ENCODE peak calls at places on chromosomes 13 and 19, in six cellular contexts. One of them, this sample, is unnamed.

GRCh38 chr19:18322318-18322758 is 538 bp downstream of the LSM4 start:
- DNase-seq in renal cortical epithelial cell: peak; percentile 50
- DNase-seq in GOT3: no peak
- DNase-seq in fibroblast of the conjunctiva: peak; percentile 50
- DNase-seq in anterior cingulate cortex: no peak
- DNase-seq in NCI-H446 treated with DMSO at 0.1 percent for 48 hours: no peak
- DNase-seq in this sample: peak; percentile 58

GRCh38 chr13:58476176-58476575 is 844.6 kb downstream of the PCDH17 start:
- DNase-seq in renal cortical epithelial cell: no peak
- DNase-seq in GOT3: no peak
- DNase-seq in fibroblast of the conjunctiva: no peak
- DNase-seq in anterior cingulate cortex: no peak
- DNase-seq in NCI-H446 treated with DMSO at 0.1 percent for 48 hours: peak; percentile 9
- DNase-seq in this sample: no peak

GRCh38 chr19:2782357-2782935 is 627 bp downstream of the SGTA start:
- DNase-seq in renal cortical epithelial cell: no peak
- DNase-seq in GOT3: no peak
- DNase-seq in fibroblast of the conjunctiva: no peak
- DNase-seq in anterior cingulate cortex: no peak
- DNase-seq in NCI-H446 treated with DMSO at 0.1 percent for 48 hours: no peak
- DNase-seq in this sample: no peak

GRCh38 chr13:72504026-72504925 is 223.2 kb downstream of the MZT1 start:
- DNase-seq in renal cortical epithelial cell: peak; percentile 25
- DNase-seq in GOT3: no peak
- DNase-seq in fibroblast of the conjunctiva: no peak
- DNase-seq in anterior cingulate cortex: no peak
- DNase-seq in NCI-H446 treated with DMSO at 0.1 percent for 48 hours: peak; percentile 64
- DNase-seq in this sample: peak; percentile 93

GRCh38 chr19:7986321-7987083 is 18.9 kb downstream of the ELAVL1 start:
- DNase-seq in renal cortical epithelial cell: peak; percentile 90
- DNase-seq in GOT3: no peak
- DNase-seq in fibroblast of the conjunctiva: no peak
- DNase-seq in anterior cingulate cortex: no peak
- DNase-seq in NCI-H446 treated with DMSO at 0.1 percent for 48 hours: no peak
- DNase-seq in this sample: peak; percentile 71

GRCh38 chr13:99342723-99343315 is 35.6 kb upstream of the GPR183 start:
- DNase-seq in renal cortical epithelial cell: no peak
- DNase-seq in GOT3: no peak
- DNase-seq in fibroblast of the conjunctiva: no peak
- DNase-seq in anterior cingulate cortex: no peak
- DNase-seq in NCI-H446 treated with DMSO at 0.1 percent for 48 hours: no peak
- DNase-seq in this sample: no peak

GRCh38 chr19:34393629-34394028 is 10.6 kb upstream of the PDCD2L start:
- DNase-seq in renal cortical epithelial cell: no peak
- DNase-seq in GOT3: no peak
- DNase-seq in fibroblast of the conjunctiva: no peak
- DNase-seq in anterior cingulate cortex: no peak
- DNase-seq in NCI-H446 treated with DMSO at 0.1 percent for 48 hours: no peak
- DNase-seq in this sample: no peak

GRCh38 chr13:111126509-111126908 is 11.4 kb downstream of the ARHGEF7 start:
- DNase-seq in renal cortical epithelial cell: no peak
- DNase-seq in GOT3: no peak
- DNase-seq in fibroblast of the conjunctiva: no peak
- DNase-seq in anterior cingulate cortex: no peak
- DNase-seq in NCI-H446 treated with DMSO at 0.1 percent for 48 hours: no peak
- DNase-seq in this sample: no peak

GRCh38 chr19:30666301-30666803 is 294.2 kb downstream of the ZNF536 start:
- DNase-seq in renal cortical epithelial cell: no peak
- DNase-seq in GOT3: no peak
- DNase-seq in fibroblast of the conjunctiva: no peak
- DNase-seq in anterior cingulate cortex: peak; percentile 17
- DNase-seq in NCI-H446 treated with DMSO at 0.1 percent for 48 hours: no peak
- DNase-seq in this sample: peak; percentile 38

GRCh38 chr19:5452594-5453565 is 2.3 kb upstream of the ZNRF4 start:
- DNase-seq in renal cortical epithelial cell: no peak
- DNase-seq in GOT3: no peak
- DNase-seq in fibroblast of the conjunctiva: no peak
- DNase-seq in anterior cingulate cortex: no peak
- DNase-seq in NCI-H446 treated with DMSO at 0.1 percent for 48 hours: peak; percentile 99
- DNase-seq in this sample: peak; percentile 11

GRCh38 chr13:69292789-69293425 is 814.7 kb upstream of the ATXN8OS start:
- DNase-seq in renal cortical epithelial cell: no peak
- DNase-seq in GOT3: no peak
- DNase-seq in fibroblast of the conjunctiva: no peak
- DNase-seq in anterior cingulate cortex: no peak
- DNase-seq in NCI-H446 treated with DMSO at 0.1 percent for 48 hours: no peak
- DNase-seq in this sample: no peak

GRCh38 chr13:74316531-74316930 is 182.3 kb upstream of the KLF12 start:
- DNase-seq in renal cortical epithelial cell: peak; percentile 33
- DNase-seq in GOT3: no peak
- DNase-seq in fibroblast of the conjunctiva: no peak
- DNase-seq in anterior cingulate cortex: no peak
- DNase-seq in NCI-H446 treated with DMSO at 0.1 percent for 48 hours: no peak
- DNase-seq in this sample: no peak

GRCh38 chr19:38892841-38893240 is 6.6 kb downstream of the SIRT2 start:
- DNase-seq in renal cortical epithelial cell: no peak
- DNase-seq in GOT3: no peak
- DNase-seq in fibroblast of the conjunctiva: no peak
- DNase-seq in anterior cingulate cortex: no peak
- DNase-seq in NCI-H446 treated with DMSO at 0.1 percent for 48 hours: no peak
- DNase-seq in this sample: no peak

GRCh38 chr19:38733493-38734175 is 10.6 kb downstream of the CAPN12 start:
- DNase-seq in renal cortical epithelial cell: no peak
- DNase-seq in GOT3: no peak
- DNase-seq in fibroblast of the conjunctiva: no peak
- DNase-seq in anterior cingulate cortex: no peak
- DNase-seq in NCI-H446 treated with DMSO at 0.1 percent for 48 hours: no peak
- DNase-seq in this sample: no peak

GRCh38 chr19:13813147-13813546 is 17.9 kb downstream of the ZSWIM4 start:
- DNase-seq in renal cortical epithelial cell: no peak
- DNase-seq in GOT3: no peak
- DNase-seq in fibroblast of the conjunctiva: no peak
- DNase-seq in anterior cingulate cortex: no peak
- DNase-seq in NCI-H446 treated with DMSO at 0.1 percent for 48 hours: no peak
- DNase-seq in this sample: no peak

GRCh38 chr13:48993150-48993549 is 17.4 kb downstream of the FNDC3A start:
- DNase-seq in renal cortical epithelial cell: no peak
- DNase-seq in GOT3: no peak
- DNase-seq in fibroblast of the conjunctiva: no peak
- DNase-seq in anterior cingulate cortex: no peak
- DNase-seq in NCI-H446 treated with DMSO at 0.1 percent for 48 hours: no peak
- DNase-seq in this sample: no peak

GRCh38 chr19:51783373-51783772 is 11.6 kb upstream of the FPR3 start:
- DNase-seq in renal cortical epithelial cell: no peak
- DNase-seq in GOT3: no peak
- DNase-seq in fibroblast of the conjunctiva: no peak
- DNase-seq in anterior cingulate cortex: no peak
- DNase-seq in NCI-H446 treated with DMSO at 0.1 percent for 48 hours: no peak
- DNase-seq in this sample: peak; percentile 36

GRCh38 chr13:75736132-75736531 is 100.0 kb downstream of the LMO7 start:
- DNase-seq in renal cortical epithelial cell: no peak
- DNase-seq in GOT3: no peak
- DNase-seq in fibroblast of the conjunctiva: peak; percentile 12
- DNase-seq in anterior cingulate cortex: no peak
- DNase-seq in NCI-H446 treated with DMSO at 0.1 percent for 48 hours: no peak
- DNase-seq in this sample: no peak

GRCh38 chr13:110008816-110009215 is 222.4 kb upstream of the IRS2 start:
- DNase-seq in renal cortical epithelial cell: peak; percentile 78
- DNase-seq in GOT3: no peak
- DNase-seq in fibroblast of the conjunctiva: no peak
- DNase-seq in anterior cingulate cortex: no peak
- DNase-seq in NCI-H446 treated with DMSO at 0.1 percent for 48 hours: no peak
- DNase-seq in this sample: peak; percentile 83

GRCh38 chr19:55220525-55220924 is 8.0 kb downstream of the TMEM86B start:
- DNase-seq in renal cortical epithelial cell: no peak
- DNase-seq in GOT3: no peak
- DNase-seq in fibroblast of the conjunctiva: no peak
- DNase-seq in anterior cingulate cortex: no peak
- DNase-seq in NCI-H446 treated with DMSO at 0.1 percent for 48 hours: no peak
- DNase-seq in this sample: peak; percentile 39

GRCh38 chr13:98775844-98776598 is 23.5 kb upstream of the SLC15A1 start:
- DNase-seq in renal cortical epithelial cell: peak; percentile 79
- DNase-seq in GOT3: no peak
- DNase-seq in fibroblast of the conjunctiva: no peak
- DNase-seq in anterior cingulate cortex: no peak
- DNase-seq in NCI-H446 treated with DMSO at 0.1 percent for 48 hours: no peak
- DNase-seq in this sample: peak; percentile 80

GRCh38 chr19:2231621-2232221 is 4.4 kb downstream of the PLEKHJ1 start:
- DNase-seq in renal cortical epithelial cell: no peak
- DNase-seq in GOT3: no peak
- DNase-seq in fibroblast of the conjunctiva: no peak
- DNase-seq in anterior cingulate cortex: no peak
- DNase-seq in NCI-H446 treated with DMSO at 0.1 percent for 48 hours: no peak
- DNase-seq in this sample: no peak

GRCh38 chr13:92769064-92769463 is 457.5 kb upstream of the GPC6 start:
- DNase-seq in renal cortical epithelial cell: peak; percentile 7
- DNase-seq in GOT3: no peak
- DNase-seq in fibroblast of the conjunctiva: peak; percentile 75
- DNase-seq in anterior cingulate cortex: no peak
- DNase-seq in NCI-H446 treated with DMSO at 0.1 percent for 48 hours: no peak
- DNase-seq in this sample: no peak

GRCh38 chr19:19546751-19547162 is 8.7 kb downstream of the CILP2 start:
- DNase-seq in renal cortical epithelial cell: no peak
- DNase-seq in GOT3: no peak
- DNase-seq in fibroblast of the conjunctiva: no peak
- DNase-seq in anterior cingulate cortex: no peak
- DNase-seq in NCI-H446 treated with DMSO at 0.1 percent for 48 hours: no peak
- DNase-seq in this sample: no peak

GRCh38 chr19:55440411-55441105 is 2.5 kb downstream of the SHISA7 start:
- DNase-seq in renal cortical epithelial cell: no peak
- DNase-seq in GOT3: no peak
- DNase-seq in fibroblast of the conjunctiva: no peak
- DNase-seq in anterior cingulate cortex: no peak
- DNase-seq in NCI-H446 treated with DMSO at 0.1 percent for 48 hours: no peak
- DNase-seq in this sample: no peak

GRCh38 chr19:45299719-45300118 is 23.0 kb downstream of the CKM start:
- DNase-seq in renal cortical epithelial cell: no peak
- DNase-seq in GOT3: no peak
- DNase-seq in fibroblast of the conjunctiva: no peak
- DNase-seq in anterior cingulate cortex: no peak
- DNase-seq in NCI-H446 treated with DMSO at 0.1 percent for 48 hours: no peak
- DNase-seq in this sample: no peak

GRCh38 chr19:15544283-15544682 is 36.0 kb downstream of the CYP4F22 start:
- DNase-seq in renal cortical epithelial cell: no peak
- DNase-seq in GOT3: no peak
- DNase-seq in fibroblast of the conjunctiva: no peak
- DNase-seq in anterior cingulate cortex: no peak
- DNase-seq in NCI-H446 treated with DMSO at 0.1 percent for 48 hours: no peak
- DNase-seq in this sample: no peak

GRCh38 chr13:61358599-61358998 is 57.0 kb downstream of the PCDH20 start:
- DNase-seq in renal cortical epithelial cell: no peak
- DNase-seq in GOT3: no peak
- DNase-seq in fibroblast of the conjunctiva: no peak
- DNase-seq in anterior cingulate cortex: no peak
- DNase-seq in NCI-H446 treated with DMSO at 0.1 percent for 48 hours: no peak
- DNase-seq in this sample: no peak

GRCh38 chr19:29503140-29503758 is 22.5 kb upstream of the VSTM2B start:
- DNase-seq in renal cortical epithelial cell: no peak
- DNase-seq in GOT3: no peak
- DNase-seq in fibroblast of the conjunctiva: no peak
- DNase-seq in anterior cingulate cortex: peak; percentile 44
- DNase-seq in NCI-H446 treated with DMSO at 0.1 percent for 48 hours: no peak
- DNase-seq in this sample: no peak

GRCh38 chr13:73261739-73262216 is 203.0 kb downstream of the KLF5 start:
- DNase-seq in renal cortical epithelial cell: peak; percentile 52
- DNase-seq in GOT3: no peak
- DNase-seq in fibroblast of the conjunctiva: no peak
- DNase-seq in anterior cingulate cortex: no peak
- DNase-seq in NCI-H446 treated with DMSO at 0.1 percent for 48 hours: no peak
- DNase-seq in this sample: no peak

GRCh38 chr13:90272356-90272755 is 1075.1 kb upstream of the MIR17HG start:
- DNase-seq in renal cortical epithelial cell: peak; percentile 95
- DNase-seq in GOT3: no peak
- DNase-seq in fibroblast of the conjunctiva: no peak
- DNase-seq in anterior cingulate cortex: no peak
- DNase-seq in NCI-H446 treated with DMSO at 0.1 percent for 48 hours: no peak
- DNase-seq in this sample: peak; percentile 0

GRCh38 chr19:38792250-38793111 is 3.5 kb downstream of the LGALS7B start:
- DNase-seq in renal cortical epithelial cell: no peak
- DNase-seq in GOT3: no peak
- DNase-seq in fibroblast of the conjunctiva: no peak
- DNase-seq in anterior cingulate cortex: no peak
- DNase-seq in NCI-H446 treated with DMSO at 0.1 percent for 48 hours: no peak
- DNase-seq in this sample: no peak

GRCh38 chr19:1156305-1156801 is 17.7 kb downstream of the SBNO2 start:
- DNase-seq in renal cortical epithelial cell: no peak
- DNase-seq in GOT3: no peak
- DNase-seq in fibroblast of the conjunctiva: no peak
- DNase-seq in anterior cingulate cortex: no peak
- DNase-seq in NCI-H446 treated with DMSO at 0.1 percent for 48 hours: no peak
- DNase-seq in this sample: no peak

GRCh38 chr19:52296773-52297600 is at the start of gene ZNF480:
- DNase-seq in renal cortical epithelial cell: peak; percentile 78
- DNase-seq in GOT3: no peak
- DNase-seq in fibroblast of the conjunctiva: peak; percentile 43
- DNase-seq in anterior cingulate cortex: peak; percentile 80
- DNase-seq in NCI-H446 treated with DMSO at 0.1 percent for 48 hours: peak; percentile 57
- DNase-seq in this sample: peak; percentile 67

GRCh38 chr19:55528030-55528801 is 8.7 kb downstream of the SBK2 start:
- DNase-seq in renal cortical epithelial cell: no peak
- DNase-seq in GOT3: no peak
- DNase-seq in fibroblast of the conjunctiva: no peak
- DNase-seq in anterior cingulate cortex: no peak
- DNase-seq in NCI-H446 treated with DMSO at 0.1 percent for 48 hours: peak; percentile 60
- DNase-seq in this sample: no peak